ENCODE peak calls at places on chromosome 4, in eight cellular contexts. S is GM23338; Y is CD8-positive, alpha-beta T cell; Q is adrenal gland; X is coronary artery; N is stomach; K is endodermal cell; G is cardiac muscle cell. A is an unnamed sample.

GRCh38 chr4:48906283-48907173 is at the start of gene OCIAD2:
- DNase-seq in G (peak), S (peak), N (peak), X (no peak), K (peak), Q (peak), Y (peak), A (peak)

GRCh38 chr4:142567199-142567598 is 278.9 kb downstream of the INPP4B start:
- DNase-seq in N (no peak), S (peak), Y (peak), K (peak), Q (no peak), X (no peak), G (no peak), A (no peak)

GRCh38 chr4:175034986-175035705 is 117.0 kb downstream of the ADAM29 start:
- DNase-seq in K (no peak), N (no peak), S (no peak), Y (no peak), G (no peak), X (no peak), Q (no peak), A (no peak)

GRCh38 chr4:27000820-27001219 is 140.2 kb downstream of the STIM2 start:
- DNase-seq in G (no peak), S (peak), X (no peak), N (no peak), Q (no peak), K (no peak), Y (no peak), A (peak)

GRCh38 chr4:4418676-4419370 is 31.9 kb downstream of the NSG1 start:
- DNase-seq in Y (no peak), K (peak), Q (peak), G (no peak), S (no peak), X (no peak), N (peak), A (no peak)

GRCh38 chr4:142404191-142404611 is 441.9 kb downstream of the INPP4B start:
- DNase-seq in S (no peak), G (peak), K (no peak), X (no peak), Q (peak), Y (no peak), N (no peak), A (no peak)

GRCh38 chr4:56613101-56613862 is 67.8 kb downstream of the HOPX start:
- DNase-seq in K (no peak), S (peak), N (no peak), X (no peak), G (peak), Y (no peak), Q (no peak), A (no peak)

GRCh38 chr4:48331577-48332340 is 9.6 kb upstream of the SLAIN2 start:
- DNase-seq in Q (no peak), Y (no peak), K (no peak), G (peak), X (no peak), N (no peak), S (no peak), A (no peak)

GRCh38 chr4:172927096-172927495 is 241.5 kb upstream of the GALNT7 start:
- DNase-seq in N (peak), X (no peak), G (no peak), K (no peak), S (no peak), Y (no peak), Q (no peak), A (no peak)

GRCh38 chr4:6386091-6386490 is 86.3 kb downstream of the PPP2R2C start:
- DNase-seq in Y (no peak), G (no peak), Q (no peak), X (no peak), S (no peak), N (no peak), K (no peak), A (no peak)

GRCh38 chr4:41432889-41433288 is 105.1 kb upstream of the LIMCH1 start:
- DNase-seq in Q (no peak), S (peak), G (peak), N (no peak), Y (no peak), X (no peak), K (peak), A (no peak)

GRCh38 chr4:5812506-5813229 is 80.2 kb downstream of the CRMP1 start:
- DNase-seq in Q (no peak), K (peak), Y (no peak), X (no peak), G (peak), N (no peak), S (peak), A (peak)

GRCh38 chr4:26557164-26557563 is 26.7 kb upstream of the TBC1D19 start:
- DNase-seq in Y (no peak), N (no peak), G (peak), Q (no peak), X (no peak), S (no peak), K (no peak), A (no peak)

GRCh38 chr4:99490286-99490685 is 20.5 kb upstream of the C4orf17 start:
- DNase-seq in N (no peak), Y (no peak), X (no peak), Q (no peak), K (no peak), S (no peak), G (no peak), A (peak)

GRCh38 chr4:124636793-124637192 is 75.7 kb downstream of the ANKRD50 start:
- DNase-seq in Q (no peak), X (no peak), K (peak), Y (no peak), N (no peak), G (no peak), S (peak), A (no peak)

GRCh38 chr4:90099795-90100194 is 27.4 kb upstream of the CCSER1 start:
- DNase-seq in Q (no peak), X (no peak), Y (no peak), K (no peak), N (no peak), G (no peak), S (no peak), A (no peak)

GRCh38 chr4:171857302-171858005 is 44.2 kb downstream of the GALNTL6 start:
- DNase-seq in G (peak), Q (no peak), Y (no peak), N (no peak), S (no peak), K (no peak), X (no peak), A (no peak)

GRCh38 chr4:189146994-189147929 is 793.4 kb upstream of the FRG1 start:
- DNase-seq in Q (no peak), S (no peak), Y (no peak), K (no peak), N (no peak), G (no peak), X (no peak), A (no peak)

GRCh38 chr4:131119661-131120060 is 2023.7 kb downstream of the C4orf33 start:
- DNase-seq in Q (no peak), S (no peak), K (no peak), Y (no peak), G (no peak), X (no peak), N (no peak), A (no peak)

GRCh38 chr4:26140150-26140898 is 180.5 kb upstream of the RBPJ start:
- DNase-seq in Y (no peak), S (no peak), G (no peak), K (no peak), N (no peak), X (no peak), Q (no peak), A (no peak)

GRCh38 chr4:6346373-6347110 is 76.9 kb downstream of the WFS1 start:
- DNase-seq in Q (no peak), G (no peak), N (no peak), K (no peak), Y (no peak), X (no peak), S (no peak), A (no peak)

GRCh38 chr4:101421393-101421792 is 74.1 kb upstream of the PPP3CA start:
- DNase-seq in Y (no peak), S (no peak), X (no peak), G (no peak), Q (no peak), N (no peak), K (no peak), A (no peak)

GRCh38 chr4:162494935-162495334 is 331.1 kb upstream of the FSTL5 start:
- DNase-seq in N (no peak), Q (no peak), Y (no peak), X (no peak), G (no peak), K (no peak), S (no peak), A (no peak)

GRCh38 chr4:105092768-105093167 is 53.9 kb upstream of the TET2 start:
- DNase-seq in S (no peak), Q (no peak), Y (no peak), X (no peak), K (no peak), N (no peak), G (peak), A (no peak)

GRCh38 chr4:27094224-27094623 is 233.6 kb downstream of the STIM2 start:
- DNase-seq in Q (no peak), G (no peak), N (no peak), S (no peak), K (peak), Y (no peak), X (no peak), A (no peak)

GRCh38 chr4:177386416-177386815 is 55.8 kb downstream of the AGA start:
- DNase-seq in Y (no peak), S (no peak), N (no peak), Q (no peak), X (no peak), K (no peak), G (no peak), A (no peak)

GRCh38 chr4:2937146-2937857 is 25.9 kb downstream of the NOP14 start:
- DNase-seq in S (no peak), N (peak), G (no peak), K (peak), Y (no peak), X (peak), Q (peak), A (peak)

GRCh38 chr4:37758226-37758625 is 68.3 kb upstream of the PGM2 start:
- DNase-seq in K (no peak), Y (no peak), S (no peak), N (no peak), G (peak), X (no peak), Q (peak), A (no peak)

GRCh38 chr4:76644831-76645485 is 209.9 kb downstream of the SHROOM3 start:
- DNase-seq in S (no peak), G (no peak), Q (no peak), K (no peak), Y (no peak), N (no peak), X (peak), A (no peak)

GRCh38 chr4:95220205-95221175 is 328.3 kb downstream of the UNC5C start:
- DNase-seq in Q (no peak), K (no peak), G (no peak), N (no peak), Y (no peak), X (no peak), S (no peak), A (no peak)

GRCh38 chr4:92183825-92184224 is 119.9 kb upstream of the GRID2 start:
- DNase-seq in Y (no peak), K (no peak), S (no peak), X (no peak), G (no peak), Q (no peak), N (no peak), A (no peak)

GRCh38 chr4:8874003-8874895 is 2.6 kb upstream of the HMX1 start:
- DNase-seq in G (no peak), K (peak), X (no peak), N (no peak), S (no peak), Y (no peak), Q (no peak), A (no peak)
- TF ChIP-seq CTCF in G (no peak), K (peak), X (no peak), N (no peak), S (peak), Y (no peak), Q (no peak), A (no peak)

DNA sequence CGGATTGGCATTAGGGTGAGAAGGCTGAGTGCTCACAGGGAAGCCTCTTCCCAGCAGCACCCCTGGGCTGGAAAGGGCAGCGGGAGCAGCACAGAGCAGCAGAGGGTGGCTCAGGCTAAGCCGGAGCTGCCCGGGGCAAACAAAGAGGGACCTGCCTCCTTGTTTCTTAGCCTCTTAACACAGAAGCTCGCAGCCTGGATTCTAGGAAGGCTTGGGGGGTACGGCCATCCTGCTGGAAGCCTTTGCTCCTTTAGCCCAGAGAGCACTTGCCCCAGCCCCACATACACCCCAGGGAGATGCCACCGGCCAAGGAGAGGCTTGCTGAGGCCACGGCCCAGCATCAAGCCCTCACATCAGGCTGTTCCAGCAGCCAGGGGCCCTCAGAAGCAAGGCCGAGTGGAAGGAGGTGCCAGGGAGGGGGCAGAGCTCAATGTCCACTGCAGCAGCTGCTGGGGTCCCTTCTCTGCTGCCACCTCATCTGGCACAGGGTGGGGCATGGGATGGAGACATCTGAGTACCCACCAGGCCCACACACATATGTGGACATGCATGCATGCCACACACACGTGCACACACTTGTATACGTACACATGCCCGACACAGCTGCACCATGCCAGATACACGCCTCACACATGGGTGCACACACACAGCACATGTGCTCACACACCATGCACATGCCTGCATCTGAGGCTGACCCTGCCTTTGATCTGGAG is 20.3 kb upstream of the SPON2 start:
- DNase-seq in K (peak), X (peak), G (no peak), Y (no peak), Q (peak), N (peak), S (no peak), A (peak)
- H3K4me3 ChIP-seq in K (no peak), X (peak), G (no peak), Y (no peak), Q (no peak), N (no peak), S (no peak), A (no peak)

GRCh38 chr4:121690001-121690400 is 6.8 kb downstream of the ANXA5 start:
- DNase-seq in X (no peak), S (no peak), Q (no peak), Y (no peak), N (no peak), K (no peak), G (peak), A (no peak)
- H3K27ac ChIP-seq in X (peak), S (peak), Q (peak), Y (no peak), N (peak), K (no peak), G (no peak), A (no peak)

DNA sequence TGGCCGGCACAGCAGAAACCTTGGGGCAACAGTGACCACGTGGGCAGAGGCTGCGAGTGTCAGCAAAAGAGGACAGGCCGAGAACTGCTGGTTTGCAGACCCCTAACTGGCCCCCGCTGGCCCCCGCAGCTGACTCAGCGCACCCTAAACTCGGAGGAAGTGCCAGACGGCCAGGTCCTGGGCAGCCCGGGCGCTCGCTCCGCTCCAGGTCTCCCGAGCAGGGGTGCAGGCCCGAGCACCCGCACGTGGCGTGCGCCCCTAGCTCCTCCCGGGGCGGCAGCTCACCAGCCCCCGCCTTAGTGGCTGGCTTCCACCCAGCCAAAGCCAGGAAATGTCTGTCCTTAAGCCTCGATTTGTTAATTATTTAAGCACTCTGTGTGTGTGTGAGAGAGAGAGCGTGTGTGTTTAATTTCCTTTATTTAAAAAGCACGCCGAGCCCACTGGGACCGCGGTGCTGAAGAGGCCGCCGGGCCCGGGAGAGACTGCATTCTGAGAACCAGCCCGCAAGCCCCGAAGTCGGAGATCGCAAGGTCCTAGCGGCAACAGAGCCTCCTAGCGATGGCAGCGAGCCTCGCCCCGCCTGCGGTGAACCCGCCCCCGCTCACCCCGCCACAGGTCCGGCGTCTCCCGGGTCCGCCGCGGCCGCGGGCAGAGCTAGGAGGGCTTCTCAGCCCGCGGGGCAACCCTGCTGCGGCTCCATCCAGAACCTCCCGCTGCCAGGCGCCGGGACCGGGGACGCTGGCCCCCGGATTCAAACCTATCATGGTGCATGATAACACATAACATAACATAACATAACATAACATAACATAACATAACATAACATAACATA is 45.9 kb upstream of the CDKN2AIP start:
- DNase-seq in Q (peak), G (peak), X (no peak), S (peak), K (peak), Y (peak), N (peak), A (peak)
- TF ChIP-seq CTCF in Q (peak), G (peak), X (peak), S (peak), K (peak), Y (no peak), N (peak), A (peak)

GRCh38 chr4:94208918-94209317 is 1.3 kb downstream of the SMARCAD1 start:
- DNase-seq in G (no peak), S (no peak), N (no peak), Y (no peak), K (no peak), X (no peak), Q (no peak), A (no peak)

GRCh38 chr4:94208268-94208667 is 603 bp downstream of the SMARCAD1 start:
- DNase-seq in Q (no peak), N (no peak), Y (no peak), K (no peak), X (no peak), S (no peak), G (no peak), A (no peak)

GRCh38 chr4:94202769-94203168 is 4.9 kb upstream of the SMARCAD1 start:
- DNase-seq in Q (no peak), K (no peak), Y (no peak), N (no peak), S (no peak), X (no peak), G (no peak), A (no peak)

GRCh38 chr4:94207469-94208224 is at the start of gene SMARCAD1:
- DNase-seq in K (peak), S (peak), N (peak), Y (peak), X (peak), Q (peak), G (peak), A (peak)
- H3K4me3 ChIP-seq in K (peak), S (peak), N (peak), Y (peak), X (peak), Q (peak), G (peak), A (peak)